ENCODE peak calls at places on chromosomes 1 and 21, in six cellular contexts. U is A549, N is K562, V is HepG2, L is GM12878, S is endothelial cell of umbilical vein. B is an unnamed sample.

GRCh38 chr1:204206121-204206520 is 7.7 kb downstream of the GOLT1A start:
- DNase-seq in U (no peak), N (peak), V (no peak), L (no peak), S (peak), B (no peak)

GRCh38 chr1:58939146-58939545 is 155.3 kb upstream of the JUN start:
- DNase-seq in U (no peak), N (no peak), V (no peak), L (no peak), S (no peak), B (no peak)

GRCh38 chr1:234716907-234717375 is 107.0 kb upstream of the IRF2BP2 start:
- DNase-seq in U (no peak), N (no peak), V (peak), L (no peak), S (no peak), B (no peak)

GRCh38 chr1:212037900-212038299 is 2.4 kb downstream of the DTL start:
- DNase-seq in U (no peak), N (no peak), V (peak), L (no peak), S (no peak), B (peak)

GRCh38 chr1:175481126-175482071 is 262.0 kb downstream of the TNR start:
- DNase-seq in U (peak), N (peak), V (no peak), L (no peak), S (peak), B (peak)

GRCh38 chr1:223291796-223292195 is 72.2 kb downstream of the SUSD4 start:
- DNase-seq in U (no peak), N (no peak), V (no peak), L (no peak), S (no peak), B (no peak)

GRCh38 chr1:11765661-11766428 is 3.9 kb downstream of the C1orf167 start:
- DNase-seq in U (no peak), N (no peak), V (no peak), L (no peak), S (no peak), B (no peak)

GRCh38 chr1:230754831-230755230 is 7.6 kb downstream of the CAPN9 start:
- DNase-seq in U (no peak), N (no peak), V (no peak), L (no peak), S (no peak), B (no peak)

GRCh38 chr1:31101147-31101502 is 35.6 kb upstream of the PUM1 start:
- DNase-seq in U (no peak), N (peak), V (peak), L (no peak), S (no peak), B (peak)

GRCh38 chr1:198278922-198279321 is 122.1 kb downstream of the NEK7 start:
- DNase-seq in U (no peak), N (no peak), V (no peak), L (no peak), S (no peak), B (no peak)

GRCh38 chr1:113930499-113931161 is 1.5 kb downstream of the HIPK1 start:
- DNase-seq in U (peak), N (peak), V (peak), L (no peak), S (peak), B (peak)

GRCh38 chr1:207628776-207629175 is 16.2 kb upstream of the CR1L start:
- DNase-seq in U (no peak), N (no peak), V (no peak), L (no peak), S (peak), B (no peak)

GRCh38 chr1:98110674-98111073 is 189.8 kb upstream of the DPYD start:
- DNase-seq in U (peak), N (no peak), V (no peak), L (no peak), S (no peak), B (no peak)

GRCh38 chr1:190754769-190755168 is 277.1 kb upstream of the BRINP3 start:
- DNase-seq in U (peak), N (no peak), V (peak), L (no peak), S (peak), B (peak)

GRCh38 chr1:87712261-87712674 is 383.6 kb downstream of the LMO4 start:
- DNase-seq in U (peak), N (no peak), V (no peak), L (no peak), S (no peak), B (no peak)

GRCh38 chr1:209884665-209885117 is 53.3 kb upstream of the SYT14 start:
- DNase-seq in U (peak), N (peak), V (peak), L (peak), S (peak), B (peak)

GRCh38 chr1:95467036-95467435 is 233.0 kb downstream of the RWDD3 start:
- DNase-seq in U (no peak), N (no peak), V (no peak), L (no peak), S (no peak), B (no peak)

GRCh38 chr1:41192456-41193188 is 49.5 kb downstream of the SCMH1 start:
- DNase-seq in U (no peak), N (no peak), V (no peak), L (no peak), S (no peak), B (no peak)

GRCh38 chr1:5448486-5448885 is 543.7 kb downstream of the NPHP4 start:
- DNase-seq in U (no peak), N (no peak), V (no peak), L (no peak), S (no peak), B (no peak)

GRCh38 chr1:175665628-175666027 is 77.8 kb downstream of the TNR start:
- DNase-seq in U (no peak), N (no peak), V (no peak), L (no peak), S (no peak), B (no peak)

GRCh38 chr1:145960468-145961108 is 2.8 kb upstream of the LIX1L start:
- DNase-seq in U (peak), N (no peak), V (peak), L (no peak), S (peak), B (peak)

GRCh38 chr1:156524985-156525590 is 24.5 kb upstream of the MEF2D start:
- DNase-seq in U (no peak), N (no peak), V (no peak), L (no peak), S (no peak), B (peak)

GRCh38 chr1:8873506-8874229 is 4.8 kb downstream of the ENO1 start:
- DNase-seq in U (peak), N (peak), V (no peak), L (no peak), S (peak), B (peak)

GRCh38 chr1:78474092-78474491 is 16.7 kb upstream of the PTGFR start:
- DNase-seq in U (no peak), N (no peak), V (no peak), L (no peak), S (no peak), B (no peak)

GRCh38 chr1:85240174-85240601 is 19.3 kb downstream of the C1orf52 start:
- DNase-seq in U (no peak), N (no peak), V (no peak), L (no peak), S (no peak), B (peak)

GRCh38 chr1:2783435-2784397 is 17.8 kb downstream of the TTC34 start:
- DNase-seq in U (no peak), N (no peak), V (no peak), L (no peak), S (no peak), B (no peak)
- TF ChIP-seq MYC in U (no peak), N (no peak), V (no peak), L (no peak), S (no peak), B (no peak)

DNA sequence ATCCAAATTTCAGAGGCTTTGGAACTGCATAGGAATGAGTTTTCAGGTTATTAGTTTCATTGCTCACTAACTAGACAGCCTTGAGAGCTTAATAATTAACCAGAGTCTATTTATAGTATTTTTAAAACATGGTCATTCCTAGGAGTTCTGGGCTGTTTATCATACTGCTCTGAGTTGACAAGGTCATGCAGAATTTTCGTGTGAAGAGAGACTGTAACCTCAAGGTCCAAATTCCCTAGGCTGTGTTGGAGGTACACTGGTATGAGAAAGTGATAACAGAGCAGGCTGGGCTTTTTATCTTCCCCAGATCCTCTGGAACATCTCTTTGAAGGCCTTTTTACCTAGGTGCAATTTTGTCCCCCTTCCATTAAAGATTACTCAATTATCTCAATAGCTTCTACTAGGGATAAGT is 736.3 kb downstream of the LTN1 start:
- DNase-seq in U (no peak), N (no peak), V (peak), L (no peak), S (no peak), B (no peak)
- TF ChIP-seq POLR2A in U (no peak), N (no peak), V (no peak), L (no peak), S (no peak), B (no peak)

DNA sequence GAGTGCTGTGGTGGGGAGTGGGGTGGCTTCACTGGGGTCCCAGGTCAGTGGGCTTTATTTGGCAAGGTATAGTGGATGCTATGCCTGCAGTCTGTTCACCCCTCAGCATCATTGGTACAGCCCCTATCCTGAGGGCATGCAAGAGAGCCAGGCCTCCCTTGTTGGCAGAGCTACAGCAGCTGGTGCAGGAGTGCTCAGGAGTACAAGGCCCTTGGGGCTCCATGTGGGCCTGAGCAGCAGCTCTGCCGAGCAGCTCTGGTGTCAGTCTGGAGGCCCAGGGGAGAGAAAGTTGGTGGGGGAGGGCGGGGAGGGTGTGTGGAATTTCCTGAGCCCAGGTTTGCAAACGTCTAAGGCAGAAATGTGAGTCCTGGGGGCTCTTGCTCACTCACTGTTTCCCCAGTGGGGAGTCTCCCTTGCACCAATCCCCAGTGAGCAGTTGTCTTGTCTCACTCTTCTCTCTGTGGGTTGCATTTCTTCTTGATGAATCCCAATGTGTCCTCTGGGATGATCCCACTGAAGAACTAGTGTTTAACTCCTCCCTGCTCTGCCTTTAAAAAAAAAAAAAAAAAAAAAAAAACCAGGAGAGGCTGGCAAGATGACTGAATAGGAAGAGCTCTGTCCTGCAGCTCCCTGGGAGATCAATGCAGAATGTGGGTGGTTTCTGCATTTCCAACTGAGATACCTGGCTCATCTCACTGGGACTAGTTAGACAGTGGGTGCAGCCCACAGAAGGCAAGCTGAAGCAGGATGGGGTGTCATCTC is 39.5 kb upstream of the CYP4X1 start:
- DNase-seq in U (no peak), N (no peak), V (no peak), L (no peak), S (no peak), B (no peak)
- H3K4me3 ChIP-seq in U (no peak), N (no peak), V (no peak), L (no peak), S (no peak), B (no peak)

GRCh38 chr21:41903559-41904351 is 24.6 kb upstream of the PRDM15 start:
- DNase-seq in U (no peak), N (no peak), V (no peak), L (no peak), S (no peak), B (peak)

GRCh38 chr21:41908829-41909228 is 29.7 kb upstream of the PRDM15 start:
- DNase-seq in U (no peak), N (no peak), V (no peak), L (no peak), S (no peak), B (no peak)

GRCh38 chr21:41907496-41908258 is 28.5 kb upstream of the PRDM15 start:
- DNase-seq in U (no peak), N (no peak), V (no peak), L (no peak), S (no peak), B (no peak)

GRCh38 chr21:41902946-41903345 is 23.8 kb upstream of the PRDM15 start:
- DNase-seq in U (no peak), N (no peak), V (no peak), L (no peak), S (no peak), B (no peak)

DNA sequence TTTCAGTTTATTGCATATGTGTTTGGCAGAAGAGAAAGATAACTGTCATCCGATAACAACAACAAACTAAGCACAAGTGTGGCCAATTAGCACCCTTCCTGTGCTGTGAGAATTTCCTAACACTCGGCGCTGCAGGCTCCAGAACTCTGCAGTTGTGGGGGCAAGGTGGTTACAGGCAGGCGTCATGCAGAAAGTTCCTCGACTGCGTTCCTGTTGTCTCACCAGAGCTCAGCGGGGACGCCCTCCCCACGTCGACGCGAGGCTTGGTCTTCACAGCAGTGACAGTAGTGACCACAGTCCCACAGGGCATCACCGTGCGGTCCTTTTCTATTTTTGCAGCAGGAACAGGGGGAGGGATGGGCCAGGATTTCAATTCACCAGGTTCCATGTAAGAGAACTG is 27.6 kb upstream of the PRDM15 start:
- DNase-seq in U (no peak), N (no peak), V (no peak), L (no peak), S (no peak), B (no peak)
- TF ChIP-seq MYC in U (no peak), N (no peak), V (no peak), L (no peak), S (no peak), B (no peak)

GRCh38 chr1:23793018-23793781 is 2.3 kb downstream of the LYPLA2 start:
- DNase-seq in U (peak), N (peak), V (no peak), L (no peak), S (no peak), B (no peak)

GRCh38 chr1:23788695-23789094 is 2.2 kb upstream of the LYPLA2 start:
- DNase-seq in U (no peak), N (no peak), V (no peak), L (no peak), S (no peak), B (no peak)

GRCh38 chr1:23792151-23792945 is 1.4 kb downstream of the LYPLA2 start:
- DNase-seq in U (no peak), N (no peak), V (no peak), L (no peak), S (no peak), B (no peak)

GRCh38 chr1:23791434-23792047 is 596 bp downstream of the LYPLA2 start:
- DNase-seq in U (no peak), N (peak), V (no peak), L (no peak), S (no peak), B (peak)

GRCh38 chr1:23790696-23791433 is at the start of gene LYPLA2:
- DNase-seq in U (peak), N (peak), V (peak), L (no peak), S (peak), B (peak)
- TF ChIP-seq POLR2A in U (peak), N (peak), V (no peak), L (peak), S (peak), B (peak)

B was measured in NB4.